ENCODE peak calls at places on chromosome 18, in five cellular contexts. C, J, B, E and R are unnamed samples.

GRCh38 chr18:64785686-64786085 is 636.8 kb upstream of the LINC00305 start:
- DNase-seq in C (no peak), J (no peak), B (no peak), E (peak), R (no peak)

GRCh38 chr18:77118256-77119090 is 14.1 kb downstream of the MBP start:
- DNase-seq in C (no peak), J (no peak), B (no peak), E (no peak), R (no peak)

GRCh38 chr18:24214913-24215312 is 76.1 kb downstream of the CABYR start:
- DNase-seq in C (no peak), J (no peak), B (no peak), E (no peak), R (no peak)

GRCh38 chr18:52160652-52161051 is 179.3 kb upstream of the DCC start:
- DNase-seq in C (no peak), J (no peak), B (peak), E (no peak), R (no peak)

GRCh38 chr18:70322385-70322784 is 33.5 kb downstream of the SOCS6 start:
- DNase-seq in C (no peak), J (no peak), B (no peak), E (no peak), R (no peak)

GRCh38 chr18:59631583-59632181 is 65.5 kb downstream of the CCBE1 start:
- DNase-seq in C (peak), J (no peak), B (peak), E (peak), R (no peak)

GRCh38 chr18:67549946-67550345 is 33.4 kb upstream of the DSEL start:
- DNase-seq in C (no peak), J (no peak), B (no peak), E (no peak), R (no peak)

GRCh38 chr18:63850010-63850409 is 37.5 kb upstream of the SERPINB2 start:
- DNase-seq in C (peak), J (no peak), B (peak), E (peak), R (no peak)

GRCh38 chr18:41992066-41992465 is 37.0 kb downstream of the PIK3C3 start:
- DNase-seq in C (no peak), J (no peak), B (no peak), E (no peak), R (no peak)

GRCh38 chr18:79610461-79611039 is 69.1 kb upstream of the CTDP1 start:
- DNase-seq in C (no peak), J (peak), B (no peak), E (no peak), R (no peak)

GRCh38 chr18:45626330-45627203 is 11.3 kb downstream of the SLC14A2 start:
- DNase-seq in C (peak), J (no peak), B (peak), E (no peak), R (no peak)

GRCh38 chr18:11658989-11659388 is 30.1 kb upstream of the GNAL start:
- DNase-seq in C (no peak), J (no peak), B (peak), E (no peak), R (no peak)

GRCh38 chr18:6328624-6329016 is 86.1 kb downstream of the L3MBTL4 start:
- DNase-seq in C (no peak), J (no peak), B (no peak), E (no peak), R (no peak)

GRCh38 chr18:33804258-33804657 is 226.2 kb downstream of the ASXL3 start:
- DNase-seq in C (no peak), J (no peak), B (peak), E (no peak), R (no peak)

GRCh38 chr18:45753251-45753650 is 29.3 kb downstream of the SLC14A1 start:
- DNase-seq in C (no peak), J (no peak), B (no peak), E (no peak), R (no peak)

GRCh38 chr18:61892683-61893303 is at the start of gene RNF152:
- DNase-seq in C (peak), J (peak), B (peak), E (no peak), R (no peak)

GRCh38 chr18:60277855-60278480 is 94.6 kb downstream of the MC4R start:
- DNase-seq in C (no peak), J (no peak), B (peak), E (no peak), R (no peak)

GRCh38 chr18:33034941-33035340 is 262.1 kb upstream of the KLHL14 start:
- DNase-seq in C (no peak), J (no peak), B (no peak), E (no peak), R (no peak)

GRCh38 chr18:8480506-8481328 is 128.5 kb upstream of the RAB12 start:
- DNase-seq in C (peak), J (no peak), B (peak), E (peak), R (no peak)

GRCh38 chr18:39913790-39914366 is 2041.2 kb upstream of the PIK3C3 start:
- DNase-seq in C (no peak), J (no peak), B (no peak), E (no peak), R (no peak)

GRCh38 chr18:58288922-58289797 is 245.1 kb downstream of the NEDD4L start:
- DNase-seq in C (no peak), J (no peak), B (peak), E (no peak), R (no peak)

GRCh38 chr18:12336251-12336650 is 28.2 kb downstream of the TUBB6 start:
- DNase-seq in C (no peak), J (no peak), B (no peak), E (no peak), R (no peak)

GRCh38 chr18:77250926-77251729 is 1.5 kb downstream of the GALR1 start:
- DNase-seq in C (peak), J (no peak), B (peak), E (no peak), R (no peak)

GRCh38 chr18:76428396-76429261 is 66.4 kb downstream of the ZNF516 start:
- DNase-seq in C (no peak), J (no peak), B (peak), E (no peak), R (no peak)

GRCh38 chr18:77433076-77433475 is 183.4 kb downstream of the GALR1 start:
- DNase-seq in C (no peak), J (no peak), B (no peak), E (no peak), R (no peak)

GRCh38 chr18:26746284-26747130 is 119.0 kb downstream of the AQP4 start:
- DNase-seq in C (no peak), J (no peak), B (peak), E (no peak), R (no peak)

DNA sequence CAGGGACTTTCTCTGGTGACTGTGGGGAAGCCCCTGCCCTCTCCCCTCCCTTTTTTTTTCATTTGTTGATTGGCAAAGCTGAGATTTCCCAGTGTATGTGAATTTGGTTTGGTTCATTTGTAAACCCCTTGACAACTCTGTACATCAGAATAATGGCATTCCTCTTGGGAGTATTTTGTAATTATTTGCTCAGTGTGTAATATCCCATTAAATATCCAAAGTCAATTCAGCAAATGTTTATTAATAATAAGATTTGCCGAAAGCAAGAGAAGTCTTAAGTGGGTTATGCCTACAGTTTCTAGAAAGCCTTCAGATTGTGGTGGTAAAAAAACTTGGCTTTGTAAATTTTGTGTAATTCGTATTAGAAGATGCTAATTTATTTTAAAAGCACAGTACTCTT is 28.3 kb downstream of the RAB31 start:
- DNase-seq in C (no peak), J (no peak), B (no peak), E (no peak), R (no peak)
- H3K27ac ChIP-seq in C (no peak), J (no peak), B (no peak), E (no peak), R (no peak)

GRCh38 chr18:54532222-54532621 is 58.8 kb upstream of the DYNAP start:
- DNase-seq in C (no peak), J (no peak), B (no peak), E (peak), R (no peak)
- H3K27ac ChIP-seq in C (no peak), J (no peak), B (no peak), E (peak), R (no peak)

GRCh38 chr18:49656098-49656591 is 94.3 kb downstream of the LIPG start:
- DNase-seq in C (no peak), J (no peak), B (peak), E (no peak), R (no peak)
- H3K27ac ChIP-seq in C (no peak), J (no peak), B (no peak), E (no peak), R (no peak)

GRCh38 chr18:48228301-48228715 is 180.9 kb downstream of the ZBTB7C start:
- DNase-seq in C (no peak), J (peak), B (peak), E (no peak), R (no peak)
- H3K27ac ChIP-seq in C (no peak), J (no peak), B (no peak), E (no peak), R (no peak)

DNA sequence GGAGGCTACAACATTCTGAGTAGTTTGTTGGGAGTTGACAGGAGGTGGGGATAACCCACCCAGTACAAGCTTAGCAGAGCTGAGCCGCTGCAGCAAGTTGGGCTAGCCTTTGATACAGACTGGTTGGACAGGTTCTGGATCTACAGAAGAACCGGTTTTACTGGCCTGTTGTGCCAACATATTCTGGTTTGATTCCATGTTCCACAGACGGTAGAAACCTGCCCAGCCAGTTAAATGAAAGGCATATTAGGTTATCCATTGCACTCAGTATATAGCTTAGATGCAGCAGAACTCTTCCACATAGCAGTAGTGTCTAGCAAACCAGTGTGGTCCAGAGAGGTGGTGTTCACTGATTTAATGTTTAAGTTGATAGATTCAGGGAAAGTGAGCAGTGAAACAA is 19.3 kb upstream of the RBBP8 start:
- DNase-seq in C (no peak), J (no peak), B (no peak), E (no peak), R (no peak)
- H3K27ac ChIP-seq in C (no peak), J (no peak), B (no peak), E (no peak), R (no peak)

GRCh38 chr18:36131692-36132483 is 2.2 kb downstream of the ELP2 start:
- DNase-seq in C (no peak), J (no peak), B (no peak), E (no peak), R (no peak)
- H3K27ac ChIP-seq in C (no peak), J (no peak), B (no peak), E (no peak), R (no peak)